ENCODE peak calls at places on chromosomes 16 and 17, in six cellular contexts. One of them, this sample, is unnamed. For H3K36me3, the result is how much of the 10 kb centered on the place peaks cover.

GRCh38 chr17:80644588-80644987 is 100.0 kb downstream of the RPTOR start:
- DNase-seq in heart right ventricle: no peak
- DNase-seq in tibial artery: no peak
- DNase-seq in DND-41: no peak
- DNase-seq in A673: no peak
- DNase-seq in bronchial epithelial cell: no peak
- DNase-seq in this sample: no peak

GRCh38 chr16:80948886-80949502 is 57.7 kb downstream of the CMC2 start:
- DNase-seq in heart right ventricle: peak
- DNase-seq in A673: peak
- DNase-seq in DND-41: peak
- DNase-seq in bronchial epithelial cell: no peak
- DNase-seq in tibial artery: peak
- DNase-seq in this sample: peak

GRCh38 chr16:79286646-79287423 is 313.7 kb downstream of the MAF start:
- DNase-seq in A673: peak
- DNase-seq in heart right ventricle: peak
- DNase-seq in bronchial epithelial cell: no peak
- DNase-seq in DND-41: peak
- DNase-seq in tibial artery: peak
- DNase-seq in this sample: peak

GRCh38 chr16:80656731-80657150 is 115.9 kb downstream of the DYNLRB2 start:
- DNase-seq in heart right ventricle: no peak
- DNase-seq in DND-41: no peak
- DNase-seq in bronchial epithelial cell: no peak
- DNase-seq in A673: no peak
- DNase-seq in tibial artery: no peak
- DNase-seq in this sample: peak

GRCh38 chr16:30664616-30665109 is 6.4 kb downstream of the FBRS start:
- DNase-seq in tibial artery: no peak
- DNase-seq in heart right ventricle: no peak
- DNase-seq in A673: no peak
- DNase-seq in bronchial epithelial cell: no peak
- DNase-seq in DND-41: no peak
- DNase-seq in this sample: no peak

GRCh38 chr16:9090101-9090959 is 1.1 kb upstream of the HAPSTR1 start:
- DNase-seq in DND-41: no peak
- DNase-seq in tibial artery: peak
- DNase-seq in A673: no peak
- DNase-seq in bronchial epithelial cell: no peak
- DNase-seq in heart right ventricle: peak
- DNase-seq in this sample: no peak

GRCh38 chr17:16301963-16302855 is 51.1 kb downstream of the CENPV start:
- DNase-seq in DND-41: no peak
- DNase-seq in bronchial epithelial cell: peak
- DNase-seq in heart right ventricle: no peak
- DNase-seq in tibial artery: no peak
- DNase-seq in A673: no peak
- DNase-seq in this sample: no peak

GRCh38 chr16:29675811-29676643 is 3.0 kb upstream of the QPRT start:
- DNase-seq in DND-41: peak
- DNase-seq in heart right ventricle: no peak
- DNase-seq in A673: peak
- DNase-seq in bronchial epithelial cell: peak
- DNase-seq in tibial artery: no peak
- DNase-seq in this sample: peak

GRCh38 chr16:64962786-64963185 is 159.1 kb downstream of the CDH11 start:
- DNase-seq in DND-41: no peak
- DNase-seq in A673: no peak
- DNase-seq in tibial artery: no peak
- DNase-seq in heart right ventricle: no peak
- DNase-seq in bronchial epithelial cell: no peak
- DNase-seq in this sample: no peak

GRCh38 chr16:50955311-50955710 is 195.8 kb downstream of the SALL1 start:
- DNase-seq in heart right ventricle: no peak
- DNase-seq in bronchial epithelial cell: no peak
- DNase-seq in A673: no peak
- DNase-seq in tibial artery: no peak
- DNase-seq in DND-41: no peak
- DNase-seq in this sample: no peak

GRCh38 chr16:2496223-2497115 is 17.3 kb upstream of the ATP6V0C start:
- DNase-seq in DND-41: no peak
- DNase-seq in heart right ventricle: no peak
- DNase-seq in bronchial epithelial cell: no peak
- DNase-seq in tibial artery: no peak
- DNase-seq in A673: no peak
- DNase-seq in this sample: no peak

GRCh38 chr16:22782299-22782698 is 31.7 kb upstream of the HS3ST2 start:
- DNase-seq in tibial artery: peak
- DNase-seq in heart right ventricle: no peak
- DNase-seq in A673: peak
- DNase-seq in bronchial epithelial cell: no peak
- DNase-seq in DND-41: no peak
- DNase-seq in this sample: no peak

GRCh38 chr16:1188781-1189189 is 35.9 kb downstream of the CACNA1H start:
- DNase-seq in DND-41: peak
- DNase-seq in heart right ventricle: peak
- DNase-seq in tibial artery: no peak
- DNase-seq in bronchial epithelial cell: no peak
- DNase-seq in A673: peak
- DNase-seq in this sample: peak

GRCh38 chr17:75364078-75364477 is 41.4 kb downstream of the GRB2 start:
- DNase-seq in tibial artery: no peak
- DNase-seq in DND-41: no peak
- DNase-seq in bronchial epithelial cell: peak
- DNase-seq in A673: no peak
- DNase-seq in heart right ventricle: no peak
- DNase-seq in this sample: no peak

GRCh38 chr17:58541249-58541648 is 26.8 kb upstream of the MTMR4 start:
- DNase-seq in DND-41: no peak
- DNase-seq in tibial artery: no peak
- DNase-seq in bronchial epithelial cell: peak
- DNase-seq in A673: no peak
- DNase-seq in heart right ventricle: no peak
- DNase-seq in this sample: no peak

GRCh38 chr16:52446076-52446475 is 100.9 kb downstream of the TOX3 start:
- DNase-seq in A673: peak
- DNase-seq in heart right ventricle: no peak
- DNase-seq in bronchial epithelial cell: peak
- DNase-seq in tibial artery: no peak
- DNase-seq in DND-41: no peak
- DNase-seq in this sample: peak

GRCh38 chr17:61574542-61575351 is 16.3 kb downstream of the NACA2 start:
- DNase-seq in bronchial epithelial cell: peak
- DNase-seq in heart right ventricle: no peak
- DNase-seq in tibial artery: no peak
- DNase-seq in DND-41: peak
- DNase-seq in A673: peak
- DNase-seq in this sample: peak

GRCh38 chr16:60731329-60731728 is 1304.9 kb downstream of the CDH8 start:
- DNase-seq in A673: no peak
- DNase-seq in heart right ventricle: no peak
- DNase-seq in tibial artery: no peak
- DNase-seq in bronchial epithelial cell: no peak
- DNase-seq in DND-41: no peak
- DNase-seq in this sample: no peak

GRCh38 chr16:65604771-65605170 is 482.9 kb upstream of the CDH11 start:
- DNase-seq in tibial artery: no peak
- DNase-seq in heart right ventricle: no peak
- DNase-seq in A673: no peak
- DNase-seq in DND-41: no peak
- DNase-seq in bronchial epithelial cell: no peak
- DNase-seq in this sample: no peak

GRCh38 chr17:69637399-69638165 is 223.1 kb downstream of the MAP2K6 start:
- DNase-seq in heart right ventricle: no peak
- DNase-seq in bronchial epithelial cell: peak
- DNase-seq in A673: no peak
- DNase-seq in tibial artery: no peak
- DNase-seq in DND-41: no peak
- DNase-seq in this sample: no peak

GRCh38 chr17:75194879-75195278 is 10.6 kb upstream of the NUP85 start:
- DNase-seq in tibial artery: no peak
- DNase-seq in A673: no peak
- DNase-seq in bronchial epithelial cell: no peak
- DNase-seq in DND-41: no peak
- DNase-seq in heart right ventricle: no peak
- DNase-seq in this sample: no peak

DNA sequence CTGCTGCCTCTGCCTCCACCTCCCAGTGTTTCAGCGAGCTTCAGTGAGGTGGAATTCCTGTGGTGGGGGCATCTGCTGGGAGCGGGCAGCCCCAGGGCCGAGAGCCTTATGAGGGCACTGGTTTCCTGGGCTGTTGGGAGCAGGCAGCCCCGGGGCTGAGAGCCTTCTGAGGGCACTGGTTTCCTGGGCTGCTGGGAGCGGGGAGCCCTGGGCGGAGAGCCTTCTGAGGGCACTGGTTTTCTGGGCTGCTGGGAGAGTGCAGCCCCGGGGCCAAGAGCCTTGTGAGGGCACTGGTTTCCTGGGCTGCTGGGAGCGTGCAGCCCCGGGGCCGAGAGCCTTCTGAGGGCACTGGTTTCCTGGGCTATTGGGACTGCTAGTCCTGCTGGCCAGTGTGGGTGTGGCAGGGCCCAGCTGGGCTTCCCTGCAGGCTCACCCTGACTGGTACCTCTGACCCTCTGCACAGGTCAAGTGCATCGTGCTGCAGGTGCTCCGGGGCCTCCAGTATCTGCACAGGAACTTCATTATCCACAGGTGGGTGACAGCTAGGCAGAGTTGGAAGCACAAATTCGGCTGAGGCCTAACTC is 5.6 kb downstream of the CDK10 start:
- DNase-seq in DND-41: no peak
- DNase-seq in tibial artery: no peak
- DNase-seq in heart right ventricle: no peak
- DNase-seq in bronchial epithelial cell: no peak
- DNase-seq in A673: no peak
- DNase-seq in this sample: no peak
- H3K36me3 ChIP-seq in DND-41: half or more
- H3K36me3 ChIP-seq in tibial artery: under half
- H3K36me3 ChIP-seq in heart right ventricle: under half
- H3K36me3 ChIP-seq in bronchial epithelial cell: under half
- H3K36me3 ChIP-seq in A673: half or more
- H3K36me3 ChIP-seq in this sample: under half

DNA sequence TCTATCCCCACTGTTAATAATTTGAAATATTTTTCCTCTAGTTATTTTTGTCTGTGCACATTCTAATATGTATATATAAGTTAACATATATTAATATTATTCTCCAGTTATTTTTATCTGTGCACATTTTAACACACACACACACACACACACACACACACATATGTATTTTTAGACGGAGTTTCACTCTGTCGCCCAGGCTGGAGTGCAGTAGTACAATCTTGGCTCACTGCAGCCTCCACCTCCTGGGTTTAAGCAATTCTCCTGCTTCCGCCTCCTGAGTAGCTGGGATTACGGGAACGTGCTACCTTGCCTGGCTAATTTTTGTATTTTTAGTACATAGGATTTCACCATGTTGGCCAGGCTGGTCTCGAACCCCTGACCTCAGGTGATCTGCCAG is 12.7 kb downstream of the MIEN1 start:
- DNase-seq in tibial artery: no peak
- DNase-seq in A673: no peak
- DNase-seq in bronchial epithelial cell: no peak
- DNase-seq in heart right ventricle: no peak
- DNase-seq in DND-41: no peak
- DNase-seq in this sample: no peak
- H3K36me3 ChIP-seq in tibial artery: half or more
- H3K36me3 ChIP-seq in A673: under half
- H3K36me3 ChIP-seq in bronchial epithelial cell: under half
- H3K36me3 ChIP-seq in heart right ventricle: under half
- H3K36me3 ChIP-seq in DND-41: under half
- H3K36me3 ChIP-seq in this sample: under half

DNA sequence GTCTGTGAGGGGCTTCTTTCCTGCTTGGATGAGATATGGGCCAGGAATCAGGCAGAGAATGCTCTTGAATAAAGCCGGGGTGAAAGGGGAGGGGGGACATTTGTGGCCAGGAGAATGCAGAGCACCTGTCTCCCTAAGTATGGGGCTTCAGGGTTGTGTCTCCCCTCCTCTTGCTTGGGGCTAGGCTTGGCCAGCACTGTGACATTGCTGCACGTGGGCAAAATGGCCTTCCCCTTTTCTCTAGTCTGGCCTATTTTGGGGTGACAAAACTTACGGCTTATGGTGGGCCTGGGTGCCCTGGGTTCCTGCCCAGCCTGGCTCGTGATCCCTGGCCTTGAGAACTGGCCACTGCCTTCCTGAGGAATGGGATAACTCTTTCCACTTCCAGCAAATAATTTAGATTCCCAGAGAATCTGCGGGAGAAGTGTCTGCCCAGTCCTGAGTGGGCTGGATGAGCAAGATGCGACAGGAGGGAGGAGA is 5.6 kb downstream of the NFE2L1 start:
- DNase-seq in heart right ventricle: no peak
- DNase-seq in tibial artery: no peak
- DNase-seq in DND-41: no peak
- DNase-seq in bronchial epithelial cell: no peak
- DNase-seq in A673: no peak
- DNase-seq in this sample: no peak
- H3K36me3 ChIP-seq in heart right ventricle: under half
- H3K36me3 ChIP-seq in tibial artery: under half
- H3K36me3 ChIP-seq in DND-41: half or more
- H3K36me3 ChIP-seq in bronchial epithelial cell: under half
- H3K36me3 ChIP-seq in A673: half or more
- H3K36me3 ChIP-seq in this sample: under half

GRCh38 chr16:87338155-87338765 is 21.1 kb upstream of the C16orf95 start:
- DNase-seq in tibial artery: no peak
- DNase-seq in DND-41: no peak
- DNase-seq in heart right ventricle: no peak
- DNase-seq in bronchial epithelial cell: no peak
- DNase-seq in A673: no peak
- DNase-seq in this sample: no peak

GRCh38 chr16:87335306-87335967 is 18.2 kb upstream of the C16orf95 start:
- DNase-seq in A673: no peak
- DNase-seq in tibial artery: no peak
- DNase-seq in bronchial epithelial cell: no peak
- DNase-seq in heart right ventricle: no peak
- DNase-seq in DND-41: no peak
- DNase-seq in this sample: no peak

GRCh38 chr16:87335968-87336849 is 19.0 kb upstream of the C16orf95 start:
- DNase-seq in DND-41: no peak
- DNase-seq in A673: no peak
- DNase-seq in tibial artery: no peak
- DNase-seq in heart right ventricle: no peak
- DNase-seq in bronchial epithelial cell: no peak
- DNase-seq in this sample: no peak

GRCh38 chr16:87337247-87337646 is 20.1 kb upstream of the C16orf95 start:
- DNase-seq in A673: no peak
- DNase-seq in bronchial epithelial cell: no peak
- DNase-seq in tibial artery: no peak
- DNase-seq in DND-41: no peak
- DNase-seq in heart right ventricle: no peak
- DNase-seq in this sample: no peak

DNA sequence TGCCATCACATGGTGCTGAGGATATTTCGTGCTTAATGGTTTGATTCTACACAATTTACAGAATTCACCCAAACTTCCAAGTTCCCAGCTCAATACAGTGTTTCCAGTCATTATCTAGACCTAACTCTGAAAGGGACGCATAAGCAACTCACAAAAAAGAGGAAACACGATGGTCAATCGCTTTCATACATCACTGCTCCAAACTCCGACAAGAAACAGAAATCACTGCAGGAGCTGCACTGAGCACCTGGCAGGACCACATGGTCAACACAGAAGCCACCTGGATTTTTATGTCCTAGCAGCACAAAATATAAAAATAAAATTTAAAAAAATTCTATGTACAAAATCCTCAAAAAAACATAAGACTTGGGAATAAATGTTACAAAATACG is 19.7 kb upstream of the C16orf95 start:
- DNase-seq in tibial artery: no peak
- DNase-seq in bronchial epithelial cell: no peak
- DNase-seq in A673: no peak
- DNase-seq in heart right ventricle: no peak
- DNase-seq in DND-41: no peak
- DNase-seq in this sample: no peak
- H3K36me3 ChIP-seq in tibial artery: half or more
- H3K36me3 ChIP-seq in bronchial epithelial cell: under half
- H3K36me3 ChIP-seq in A673: under half
- H3K36me3 ChIP-seq in heart right ventricle: under half
- H3K36me3 ChIP-seq in DND-41: half or more
- H3K36me3 ChIP-seq in this sample: under half

This sample was measured in small intestine.